ENCODE peak calls at places on chromosome 20, in six cellular contexts. J is mesendoderm, F is mesenchymal stem cell, A is H1, G is H9, M is neuronal stem cell. S is an unnamed sample.

GRCh38 chr20:40960101-40960500 is 68.5 kb upstream of the TOP1 start:
- DNase-seq in J (no peak), F (no peak), A (peak), G (peak), M (no peak), S (no peak)

GRCh38 chr20:44073675-44074071 is 113.3 kb downstream of the JPH2 start:
- DNase-seq in J (no peak), F (no peak), A (peak), G (no peak), M (no peak), S (no peak)

GRCh38 chr20:49400904-49401303 is 81.6 kb downstream of the KCNB1 start:
- DNase-seq in J (no peak), F (peak), A (no peak), G (no peak), M (no peak), S (peak)

GRCh38 chr20:22827916-22828315 is 207.2 kb upstream of the SSTR4 start:
- DNase-seq in J (no peak), F (no peak), A (no peak), G (no peak), M (no peak), S (no peak)

GRCh38 chr20:49999329-49999728 is 16.5 kb downstream of the SNAI1 start:
- DNase-seq in J (no peak), F (no peak), A (no peak), G (no peak), M (no peak), S (no peak)

GRCh38 chr20:822651-823325 is 10.7 kb upstream of the FAM110A start:
- DNase-seq in J (no peak), F (no peak), A (no peak), G (no peak), M (no peak), S (no peak)

GRCh38 chr20:32924781-32925180 is 66.1 kb downstream of the EFCAB8 start:
- DNase-seq in J (no peak), F (no peak), A (no peak), G (no peak), M (no peak), S (no peak)

GRCh38 chr20:34579936-34580587 is 21.5 kb downstream of the MAP1LC3A start:
- DNase-seq in J (no peak), F (no peak), A (no peak), G (no peak), M (no peak), S (peak)

GRCh38 chr20:48718914-48719578 is 108.8 kb downstream of the PREX1 start:
- DNase-seq in J (no peak), F (no peak), A (no peak), G (no peak), M (no peak), S (no peak)

GRCh38 chr20:47400685-47401084 is 44.2 kb upstream of the ZMYND8 start:
- DNase-seq in J (peak), F (no peak), A (no peak), G (peak), M (no peak), S (no peak)

GRCh38 chr20:63334356-63334755 is 26.8 kb downstream of the CHRNA4 start:
- DNase-seq in J (no peak), F (no peak), A (no peak), G (no peak), M (no peak), S (no peak)

GRCh38 chr20:45883100-45883469 is 2.1 kb downstream of the ZSWIM1 start:
- DNase-seq in J (no peak), F (no peak), A (no peak), G (no peak), M (no peak), S (no peak)

GRCh38 chr20:19777311-19777710 is 19.3 kb downstream of the RIN2 start:
- DNase-seq in J (no peak), F (no peak), A (no peak), G (no peak), M (no peak), S (no peak)

GRCh38 chr20:46022411-46023147 is 6.4 kb upstream of the SLC12A5 start:
- DNase-seq in J (peak), F (no peak), A (peak), G (peak), M (no peak), S (peak)

DNA sequence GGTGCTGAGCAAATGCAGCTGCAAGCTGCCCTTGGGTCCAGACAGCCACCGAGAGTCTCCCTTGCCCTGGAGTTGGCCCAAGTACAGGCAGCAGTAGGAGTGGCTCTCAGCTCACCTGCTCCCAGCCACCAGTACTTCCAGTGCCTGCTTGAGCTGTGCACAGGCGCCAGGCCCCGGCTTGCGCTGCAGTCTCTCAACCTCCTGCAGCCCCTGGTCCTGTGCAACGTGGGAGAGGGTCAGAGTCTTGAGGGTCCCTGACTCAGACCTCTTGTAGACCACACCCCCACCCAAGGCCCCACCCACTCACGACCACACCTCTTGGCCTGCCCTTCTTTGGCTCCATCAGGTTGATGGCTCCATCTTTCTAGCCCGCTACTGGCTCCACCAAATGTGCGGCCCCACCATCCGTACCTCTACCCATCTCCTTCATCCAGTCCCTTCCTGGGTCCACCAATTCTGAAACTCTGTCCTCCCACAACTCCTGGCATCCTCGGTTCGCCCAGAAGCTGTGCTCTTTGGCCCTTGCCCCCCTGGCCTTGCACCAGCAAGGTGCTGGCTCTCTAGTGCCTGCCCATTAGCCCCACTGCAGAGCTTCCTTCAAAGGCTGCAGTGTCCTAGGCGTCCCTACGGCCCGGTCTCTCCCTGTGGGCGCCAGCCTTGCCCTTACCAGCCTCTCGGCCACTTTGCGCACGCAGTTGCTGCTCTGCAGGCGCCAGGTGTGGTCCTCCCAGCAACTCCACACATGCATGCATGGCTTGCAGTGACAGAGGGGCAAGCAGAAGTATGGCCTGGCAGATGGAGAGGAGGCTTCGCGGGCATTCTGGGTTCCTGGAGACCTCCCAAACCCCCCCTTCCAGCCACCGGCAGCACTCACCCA is 16.5 kb upstream of the SPAG4 start:
- DNase-seq in J (no peak), F (no peak), A (no peak), G (peak), M (no peak), S (no peak)
- H2BK15ac ChIP-seq in J (no peak), F (no peak), A (peak), G (no peak), M (no peak), S (no peak)

DNA sequence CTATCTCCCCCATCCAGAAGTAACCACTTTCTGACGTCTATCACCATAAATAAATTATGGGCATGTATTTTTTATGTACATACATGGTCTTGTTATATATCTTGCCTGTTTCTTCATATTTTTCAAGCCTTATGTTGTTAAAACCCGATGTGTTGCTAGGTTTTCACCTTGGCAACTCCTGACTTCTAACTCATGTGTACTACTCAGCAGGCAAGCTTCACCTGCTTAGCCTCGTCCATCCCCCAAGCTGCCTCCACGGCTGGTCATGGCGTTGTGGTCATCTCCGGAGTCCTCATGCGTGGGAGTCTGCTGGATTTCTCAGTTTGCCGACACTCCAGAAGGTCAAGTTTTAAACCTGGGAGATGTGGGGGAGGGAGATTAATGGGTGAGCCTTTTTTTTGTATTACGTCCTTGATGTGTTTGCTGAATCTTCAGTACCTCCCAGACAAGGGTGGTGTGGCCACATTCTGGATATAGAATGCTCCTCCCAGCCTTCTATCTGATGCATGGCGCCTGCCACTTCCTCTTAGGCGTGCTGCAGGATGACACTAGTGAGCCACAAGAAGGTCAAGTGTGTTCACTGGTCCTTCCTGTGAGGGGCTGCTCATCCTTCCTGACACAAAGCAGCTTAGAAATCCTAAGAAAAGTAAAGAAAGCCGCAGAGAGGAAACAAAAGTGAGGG is 26.6 kb upstream of the EDN3 start:
- DNase-seq in J (no peak), F (no peak), A (no peak), G (no peak), M (no peak), S (no peak)
- H2BK15ac ChIP-seq in J (no peak), F (no peak), A (no peak), G (no peak), M (no peak), S (no peak)

DNA sequence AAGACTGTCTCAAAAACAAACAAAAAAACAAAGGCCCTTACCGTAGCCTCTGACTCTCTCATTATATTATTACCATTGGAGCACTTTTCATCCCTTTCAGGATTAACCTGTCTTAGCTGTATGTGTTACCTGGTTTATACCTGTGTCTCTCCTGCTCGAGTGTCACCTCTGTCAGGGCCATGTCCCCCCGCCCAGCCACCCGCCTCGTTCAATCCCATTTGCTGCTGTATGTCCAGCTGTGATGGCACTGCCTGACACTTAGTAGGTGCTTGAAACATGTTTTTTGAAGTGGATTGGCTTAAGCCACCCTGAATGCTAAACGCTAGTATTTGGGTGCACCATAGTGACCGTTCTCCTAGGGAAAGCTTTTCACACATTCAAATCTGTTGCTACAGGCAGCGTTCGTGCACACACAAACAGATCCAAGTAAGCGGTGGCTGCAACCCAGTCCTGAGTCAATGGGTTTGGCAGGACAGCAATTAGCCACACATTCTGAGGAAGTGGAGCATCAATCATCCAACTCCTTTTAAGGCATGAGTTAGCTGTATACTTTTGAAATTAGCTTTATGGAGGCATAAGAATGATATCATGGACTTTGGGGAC is 98.9 kb upstream of the ZNF217 start:
- DNase-seq in J (peak), F (peak), A (no peak), G (no peak), M (no peak), S (peak)
- H2BK15ac ChIP-seq in J (no peak), F (no peak), A (no peak), G (no peak), M (no peak), S (no peak)

GRCh38 chr20:59579404-59580207 is 24.7 kb upstream of the PHACTR3 start:
- DNase-seq in J (no peak), F (no peak), A (no peak), G (no peak), M (no peak), S (no peak)
- H2BK15ac ChIP-seq in J (no peak), F (no peak), A (no peak), G (no peak), M (no peak), S (no peak)